ENCODE peak calls at places on chromosomes 11 and 22, in nine cellular contexts. One of them, this sample, is unnamed.

GRCh38 chr22:23844739-23845202 is 6.0 kb upstream of the DERL3 start:
- DNase-seq in activated naive CD8-positive, alpha-beta T cell treated with anti-CD3 and anti-CD28 coated beads for 36 hours: no peak
- DNase-seq in activated gamma-delta T cell treated with Interleukin-2 at 50 U/mL for 16 hours: no peak
- DNase-seq in PC-3: no peak
- DNase-seq in ureter: no peak
- DNase-seq in GM12892: no peak
- DNase-seq in BJ: no peak
- DNase-seq in GM18507: no peak
- DNase-seq in mesendoderm: no peak
- DNase-seq in this sample: no peak

GRCh38 chr22:46451741-46452140 is 85.7 kb downstream of the CELSR1 start:
- DNase-seq in activated naive CD8-positive, alpha-beta T cell treated with anti-CD3 and anti-CD28 coated beads for 36 hours: no peak
- DNase-seq in activated gamma-delta T cell treated with Interleukin-2 at 50 U/mL for 16 hours: no peak
- DNase-seq in PC-3: no peak
- DNase-seq in ureter: no peak
- DNase-seq in GM12892: no peak
- DNase-seq in BJ: no peak
- DNase-seq in GM18507: no peak
- DNase-seq in mesendoderm: no peak
- DNase-seq in this sample: no peak

GRCh38 chr11:86211619-86212018 is 32.9 kb upstream of the EED start:
- DNase-seq in activated naive CD8-positive, alpha-beta T cell treated with anti-CD3 and anti-CD28 coated beads for 36 hours: no peak
- DNase-seq in activated gamma-delta T cell treated with Interleukin-2 at 50 U/mL for 16 hours: no peak
- DNase-seq in PC-3: no peak
- DNase-seq in ureter: no peak
- DNase-seq in GM12892: no peak
- DNase-seq in BJ: no peak
- DNase-seq in GM18507: no peak
- DNase-seq in mesendoderm: no peak
- DNase-seq in this sample: no peak

GRCh38 chr11:1373536-1374214 is 16.1 kb upstream of the BRSK2 start:
- DNase-seq in activated naive CD8-positive, alpha-beta T cell treated with anti-CD3 and anti-CD28 coated beads for 36 hours: no peak
- DNase-seq in activated gamma-delta T cell treated with Interleukin-2 at 50 U/mL for 16 hours: no peak
- DNase-seq in PC-3: no peak
- DNase-seq in ureter: no peak
- DNase-seq in GM12892: no peak
- DNase-seq in BJ: no peak
- DNase-seq in GM18507: no peak
- DNase-seq in mesendoderm: no peak
- DNase-seq in this sample: no peak

GRCh38 chr11:45654242-45654641 is 11.2 kb downstream of the CHST1 start:
- DNase-seq in activated naive CD8-positive, alpha-beta T cell treated with anti-CD3 and anti-CD28 coated beads for 36 hours: no peak
- DNase-seq in activated gamma-delta T cell treated with Interleukin-2 at 50 U/mL for 16 hours: no peak
- DNase-seq in PC-3: no peak
- DNase-seq in ureter: no peak
- DNase-seq in GM12892: no peak
- DNase-seq in BJ: no peak
- DNase-seq in GM18507: no peak
- DNase-seq in mesendoderm: no peak
- DNase-seq in this sample: peak

GRCh38 chr11:35980646-35981402 is 37.0 kb downstream of the LDLRAD3 start:
- DNase-seq in activated naive CD8-positive, alpha-beta T cell treated with anti-CD3 and anti-CD28 coated beads for 36 hours: no peak
- DNase-seq in activated gamma-delta T cell treated with Interleukin-2 at 50 U/mL for 16 hours: no peak
- DNase-seq in PC-3: no peak
- DNase-seq in ureter: no peak
- DNase-seq in GM12892: no peak
- DNase-seq in BJ: no peak
- DNase-seq in GM18507: no peak
- DNase-seq in mesendoderm: no peak
- DNase-seq in this sample: no peak

GRCh38 chr11:1825039-1825740 is 9.6 kb upstream of the SYT8 start:
- DNase-seq in activated naive CD8-positive, alpha-beta T cell treated with anti-CD3 and anti-CD28 coated beads for 36 hours: no peak
- DNase-seq in activated gamma-delta T cell treated with Interleukin-2 at 50 U/mL for 16 hours: no peak
- DNase-seq in PC-3: no peak
- DNase-seq in ureter: no peak
- DNase-seq in GM12892: peak
- DNase-seq in BJ: no peak
- DNase-seq in GM18507: no peak
- DNase-seq in mesendoderm: peak
- DNase-seq in this sample: peak

GRCh38 chr11:71301046-71301857 is 48.9 kb upstream of the SHANK2 start:
- DNase-seq in activated naive CD8-positive, alpha-beta T cell treated with anti-CD3 and anti-CD28 coated beads for 36 hours: no peak
- DNase-seq in activated gamma-delta T cell treated with Interleukin-2 at 50 U/mL for 16 hours: no peak
- DNase-seq in PC-3: no peak
- DNase-seq in ureter: peak
- DNase-seq in GM12892: no peak
- DNase-seq in BJ: no peak
- DNase-seq in GM18507: no peak
- DNase-seq in mesendoderm: no peak
- DNase-seq in this sample: no peak

GRCh38 chr22:22770280-22770871 is 117.2 kb upstream of the IGLL5 start:
- DNase-seq in activated naive CD8-positive, alpha-beta T cell treated with anti-CD3 and anti-CD28 coated beads for 36 hours: peak
- DNase-seq in activated gamma-delta T cell treated with Interleukin-2 at 50 U/mL for 16 hours: peak
- DNase-seq in PC-3: peak
- DNase-seq in ureter: no peak
- DNase-seq in GM12892: no peak
- DNase-seq in BJ: no peak
- DNase-seq in GM18507: no peak
- DNase-seq in mesendoderm: peak
- DNase-seq in this sample: peak

GRCh38 chr11:87437133-87437843 is 399.6 kb downstream of the TMEM135 start:
- DNase-seq in activated naive CD8-positive, alpha-beta T cell treated with anti-CD3 and anti-CD28 coated beads for 36 hours: no peak
- DNase-seq in activated gamma-delta T cell treated with Interleukin-2 at 50 U/mL for 16 hours: no peak
- DNase-seq in PC-3: no peak
- DNase-seq in ureter: no peak
- DNase-seq in GM12892: no peak
- DNase-seq in BJ: no peak
- DNase-seq in GM18507: no peak
- DNase-seq in mesendoderm: no peak
- DNase-seq in this sample: no peak

GRCh38 chr11:32615422-32615821 is 31.8 kb downstream of the EIF3M start:
- DNase-seq in activated naive CD8-positive, alpha-beta T cell treated with anti-CD3 and anti-CD28 coated beads for 36 hours: no peak
- DNase-seq in activated gamma-delta T cell treated with Interleukin-2 at 50 U/mL for 16 hours: no peak
- DNase-seq in PC-3: peak
- DNase-seq in ureter: no peak
- DNase-seq in GM12892: no peak
- DNase-seq in BJ: no peak
- DNase-seq in GM18507: no peak
- DNase-seq in mesendoderm: no peak
- DNase-seq in this sample: no peak